ENCODE peak calls at places on chromosomes 13 and 19, in five cellular contexts. C is heart left ventricle, N is fibroblast of lung, P is body of pancreas, E is lower lobe of right lung. J is an unnamed sample. For H3K4me1, the result is how much of the 10 kb centered on the place peaks cover.

GRCh38 chr13:51822106-51822840 is 18.3 kb upstream of the DHRS12 start:
- DNase-seq in P (no peak), C (no peak), E (no peak), N (no peak), J (no peak)

GRCh38 chr13:83929147-83929546 is 46.9 kb upstream of the SLITRK1 start:
- DNase-seq in E (no peak), C (no peak), N (no peak), P (no peak), J (no peak)

GRCh38 chr19:48558018-48558684 is 6.2 kb downstream of the SULT2B1 start:
- DNase-seq in E (peak), N (peak), P (peak), C (no peak), J (no peak)

GRCh38 chr13:113584870-113585671 is 518 bp downstream of the TFDP1 start:
- DNase-seq in C (peak), N (no peak), P (peak), E (peak), J (no peak)

GRCh38 chr13:23637813-23638212 is 67.6 kb downstream of the TNFRSF19 start:
- DNase-seq in N (no peak), E (no peak), C (no peak), P (no peak), J (no peak)

GRCh38 chr19:12774588-12775555 is at the start of gene HOOK2:
- DNase-seq in C (peak), E (peak), P (peak), N (no peak), J (no peak)

GRCh38 chr13:93562676-93563075 is 336.1 kb downstream of the GPC6 start:
- DNase-seq in N (no peak), E (no peak), C (no peak), P (no peak), J (no peak)

GRCh38 chr19:46764817-46765291 is 18.6 kb upstream of the STRN4 start:
- DNase-seq in N (no peak), E (no peak), P (peak), C (no peak), J (no peak)

GRCh38 chr19:21482863-21483276 is 22.5 kb upstream of the ZNF429 start:
- DNase-seq in C (peak), E (peak), P (peak), N (peak), J (peak)

GRCh38 chr13:26946675-26947342 is 186.2 kb upstream of the GPR12 start:
- DNase-seq in E (no peak), P (no peak), N (peak), C (no peak), J (no peak)

GRCh38 chr19:37817180-37817911 is 38.0 kb upstream of the ZNF573 start:
- DNase-seq in C (peak), P (peak), E (peak), N (peak), J (peak)

GRCh38 chr19:35513975-35514809 is 743 bp upstream of the DMKN start:
- DNase-seq in C (no peak), P (no peak), N (no peak), E (no peak), J (no peak)

GRCh38 chr19:6219147-6219525 is 60.6 kb downstream of the MLLT1 start:
- DNase-seq in C (peak), N (no peak), E (no peak), P (no peak), J (no peak)

GRCh38 chr13:108269601-108270328 is at the start of gene TNFSF13B:
- DNase-seq in P (peak), E (peak), N (peak), C (peak), J (peak)

GRCh38 chr19:35248310-35249145 is at the start of gene LSR:
- DNase-seq in P (peak), E (peak), N (no peak), C (no peak), J (peak)

DNA sequence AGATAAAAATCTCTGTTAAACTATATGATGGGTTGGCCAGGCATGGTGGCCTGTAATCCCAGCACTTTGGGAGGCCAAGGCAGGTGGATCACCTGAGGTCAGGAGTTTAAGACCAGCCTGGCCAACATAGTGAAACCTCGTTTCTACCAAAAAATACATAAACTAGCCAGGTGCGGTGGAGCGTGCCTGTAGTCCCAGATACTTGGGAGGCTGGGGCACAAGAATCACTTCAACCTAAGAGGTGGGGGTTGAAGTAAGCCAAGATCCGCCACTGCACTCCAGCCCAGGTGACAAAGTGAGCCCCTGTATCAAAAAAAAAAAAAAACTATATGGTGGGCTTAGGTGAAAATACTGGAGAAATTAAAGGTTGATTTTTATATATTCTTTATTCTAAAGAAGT is 11.3 kb downstream of the TBC1D4 start:
- DNase-seq in E (no peak), N (no peak), P (no peak), C (no peak), J (no peak)
- H3K4me1 ChIP-seq in E (under half), N (under half), P (under half), C (under half), J (half or more)

GRCh38 chr19:55244004-55244680 is 14.7 kb downstream of the PPP6R1 start:
- DNase-seq in P (no peak), N (no peak), E (no peak), C (no peak), J (no peak)
- H3K27ac ChIP-seq in P (no peak), N (no peak), E (no peak), C (no peak), J (no peak)

GRCh38 chr13:45782327-45783045 is 69.1 kb downstream of the SIAH3 start:
- DNase-seq in P (no peak), E (no peak), C (no peak), N (no peak), J (no peak)
- H3K4me1 ChIP-seq in P (under half), E (under half), C (under half), N (under half), J (under half)

DNA sequence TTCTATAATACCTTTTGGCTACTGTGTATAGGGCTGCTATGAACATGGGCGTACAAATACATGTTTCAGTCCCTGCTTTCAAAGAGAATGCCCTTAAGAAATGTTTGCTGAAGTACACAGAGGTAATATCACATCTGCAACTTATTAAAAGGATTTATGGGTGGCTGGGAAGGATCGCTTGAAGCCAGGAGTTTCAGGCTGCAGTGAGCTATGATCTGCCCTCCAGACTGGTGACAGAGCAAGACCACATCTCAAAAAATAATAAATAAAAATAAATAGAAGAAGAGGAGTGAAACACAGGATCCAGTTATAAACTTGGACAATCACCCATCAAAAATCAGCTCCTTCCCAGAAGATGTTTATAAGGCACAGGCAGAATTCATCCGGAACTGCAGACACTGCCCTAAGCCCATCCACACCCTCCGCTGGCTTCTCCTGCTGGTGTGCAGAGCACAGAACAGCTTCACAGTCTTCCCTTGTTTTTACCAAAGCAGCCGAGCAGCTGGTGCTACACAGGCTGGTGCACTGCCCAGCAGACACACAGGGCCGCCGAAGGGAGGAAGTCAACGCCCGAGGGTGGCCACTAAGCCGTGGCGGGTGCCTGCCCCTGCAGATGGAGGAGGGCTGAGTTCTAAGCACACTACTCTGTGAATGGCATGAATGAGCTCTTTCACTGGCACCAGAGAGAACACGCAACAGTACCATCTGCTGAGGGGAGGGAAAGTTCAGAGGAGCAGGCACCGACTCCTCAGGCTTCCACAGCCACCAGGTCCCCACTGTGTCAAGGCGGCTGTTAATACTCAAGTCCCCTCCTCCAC is 44.0 kb downstream of the BRD4 start:
- DNase-seq in E (no peak), C (no peak), P (peak), N (no peak), J (no peak)
- H3K27ac ChIP-seq in E (peak), C (no peak), P (no peak), N (peak), J (peak)

GRCh38 chr19:11378319-11379189 is 4.1 kb downstream of the SWSAP1 start:
- DNase-seq in E (peak), C (no peak), P (peak), N (peak), J (no peak)
- H3K4me1 ChIP-seq in E (half or more), C (under half), P (half or more), N (under half), J (half or more)

GRCh38 chr19:8210660-8211101 is 1.5 kb downstream of the CERS4 start:
- DNase-seq in C (no peak), E (no peak), N (no peak), P (peak), J (no peak)

GRCh38 chr19:8212212-8212611 is 3.0 kb downstream of the CERS4 start:
- DNase-seq in P (no peak), C (no peak), E (no peak), N (no peak), J (no peak)

GRCh38 chr19:8213827-8214672 is 4.9 kb downstream of the CERS4 start:
- DNase-seq in P (no peak), C (no peak), N (no peak), E (no peak), J (no peak)

GRCh38 chr19:8214802-8215201 is 5.6 kb downstream of the CERS4 start:
- DNase-seq in N (no peak), C (no peak), P (peak), E (no peak), J (no peak)

DNA sequence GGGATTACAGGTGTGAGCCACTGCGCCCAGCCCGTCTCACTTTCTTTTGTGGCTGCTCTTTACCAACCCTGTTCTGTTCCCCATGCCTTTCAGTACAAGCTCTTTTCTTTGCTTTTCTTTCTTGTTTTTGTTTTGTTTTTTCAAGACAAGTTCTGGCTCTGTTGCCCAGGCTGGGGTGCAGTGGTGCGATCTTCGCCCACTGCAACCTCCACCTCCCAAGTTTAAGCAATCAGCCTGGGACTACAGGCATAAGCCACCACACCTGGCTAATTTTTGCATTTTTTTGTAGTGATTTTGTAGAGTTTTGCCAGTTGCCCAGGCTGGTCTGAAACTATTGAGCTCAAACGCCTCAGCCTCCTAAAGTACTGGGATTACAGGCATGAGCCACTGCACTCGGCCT is 3.7 kb downstream of the CERS4 start:
- DNase-seq in E (no peak), P (no peak), C (no peak), N (no peak), J (no peak)
- H3K27ac ChIP-seq in E (no peak), P (no peak), C (no peak), N (no peak), J (no peak)

DNA sequence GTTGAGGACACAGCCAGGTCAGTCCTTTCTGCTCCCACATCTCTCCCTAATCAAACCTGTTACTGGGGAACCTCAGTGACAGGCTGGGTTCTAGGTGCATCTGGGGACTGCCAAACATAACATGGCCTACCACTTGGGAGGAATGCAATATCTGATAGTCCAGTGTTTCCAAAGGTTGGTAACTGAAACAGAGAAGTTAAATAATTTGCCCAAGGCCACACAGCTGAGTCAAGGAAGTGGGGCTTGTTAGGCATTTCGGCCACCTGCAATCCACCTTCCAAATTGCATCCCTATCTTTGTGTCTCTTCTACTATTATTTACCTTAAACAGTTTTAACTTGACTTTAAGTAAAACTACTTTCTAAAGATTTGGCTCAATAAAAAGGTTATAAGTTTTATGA is 731.3 kb downstream of the UQCRFS1 start:
- DNase-seq in N (no peak), E (no peak), C (no peak), P (no peak), J (no peak)
- H3K4me1 ChIP-seq in N (under half), E (under half), C (under half), P (under half), J (under half)

GRCh38 chr13:77310579-77311279 is 16.2 kb downstream of the MYCBP2 start:
- DNase-seq in N (no peak), C (no peak), P (no peak), E (no peak), J (no peak)
- H3K27ac ChIP-seq in N (no peak), C (no peak), P (no peak), E (no peak), J (no peak)

J was measured in psoas muscle.